ENCODE peak calls at places on chromosome 15, in six cellular contexts. D is H1, N is GM12891, E is GM12878, Z is K562, Y is HepG2. X is an unnamed sample.

GRCh38 chr15:78909791-78910228 is 35.0 kb downstream of the CTSH start:
- DNase-seq in Y (peak; percentile 42), Z (peak; percentile 58), D (peak; percentile 79), N (no peak), E (peak; percentile 26), X (no peak)

GRCh38 chr15:74252291-74253080 is 16.4 kb downstream of the CCDC33 start:
- DNase-seq in Z (no peak), N (no peak), D (no peak), Y (no peak), E (no peak), X (no peak)

GRCh38 chr15:40618023-40618422 is 24.0 kb downstream of the KNL1 start:
- DNase-seq in Z (no peak), D (no peak), N (no peak), E (no peak), Y (no peak), X (no peak)

GRCh38 chr15:75307778-75308390 is 25.2 kb downstream of the GOLGA6D start:
- DNase-seq in D (peak; percentile 88), Z (peak; percentile 74), Y (peak; percentile 58), E (no peak), N (peak; percentile 35), X (no peak)

GRCh38 chr15:86327230-86327865 is 247.7 kb downstream of the AGBL1 start:
- DNase-seq in Z (no peak), D (no peak), E (no peak), N (no peak), Y (no peak), X (no peak)

GRCh38 chr15:77060560-77060959 is 10.3 kb downstream of the TSPAN3 start:
- DNase-seq in E (no peak), Y (no peak), N (no peak), Z (no peak), D (no peak), X (no peak)

GRCh38 chr15:60679256-60679655 is 200.3 kb upstream of the ICE2 start:
- DNase-seq in Z (no peak), D (no peak), E (no peak), N (no peak), Y (no peak), X (no peak)

GRCh38 chr15:79593119-79593869 is 161.2 kb downstream of the MINAR1 start:
- DNase-seq in Y (peak; percentile 13), N (no peak), D (peak; percentile 38), Z (no peak), E (no peak), X (no peak)

GRCh38 chr15:66865622-66866611 is 163.9 kb downstream of the SMAD6 start:
- DNase-seq in E (peak; percentile 41), Y (no peak), N (peak; percentile 60), D (peak; percentile 45), Z (no peak), X (peak; percentile 54)

GRCh38 chr15:37813306-37813705 is 121.1 kb upstream of the TMCO5A start:
- DNase-seq in Y (no peak), Z (no peak), E (no peak), D (no peak), N (no peak), X (no peak)

GRCh38 chr15:26081758-26082068 is 218.6 kb upstream of the ATP10A start:
- DNase-seq in Y (peak; percentile 2), Z (no peak), E (no peak), D (no peak), N (no peak), X (no peak)

GRCh38 chr15:75153084-75153483 is 48.6 kb upstream of the C15orf39 start:
- DNase-seq in Y (peak; percentile 82), Z (peak; percentile 92), D (no peak), E (no peak), N (peak; percentile 49), X (no peak)

GRCh38 chr15:35999211-35999610 is 453.2 kb upstream of the DPH6 start:
- DNase-seq in E (no peak), D (no peak), Y (no peak), N (no peak), Z (no peak), X (no peak)

GRCh38 chr15:94070341-94071275 is 160.8 kb upstream of the MCTP2 start:
- DNase-seq in Y (no peak), Z (no peak), D (peak; percentile 44), E (no peak), N (no peak), X (no peak)

GRCh38 chr15:37824717-37825382 is 109.6 kb upstream of the TMCO5A start:
- DNase-seq in E (no peak), D (no peak), Z (peak; percentile 7), N (no peak), Y (peak; percentile 2), X (no peak)

GRCh38 chr15:74540135-74540760 is 772 bp upstream of the ARID3B start:
- DNase-seq in Z (peak; percentile 22), Y (peak; percentile 38), E (no peak), D (no peak), N (no peak), X (no peak)

GRCh38 chr15:29636921-29637320 is 185.3 kb downstream of the TJP1 start:
- DNase-seq in Z (no peak), Y (no peak), E (no peak), D (no peak), N (no peak), X (no peak)

GRCh38 chr15:97995881-97996603 is 35.5 kb downstream of the ARRDC4 start:
- DNase-seq in Y (no peak), N (no peak), D (peak; percentile 49), E (no peak), Z (peak; percentile 18), X (no peak)

GRCh38 chr15:73127302-73127936 is 75.2 kb downstream of the NEO1 start:
- DNase-seq in Z (peak; percentile 47), N (no peak), D (peak; percentile 55), Y (peak; percentile 33), E (peak; percentile 7), X (no peak)

GRCh38 chr15:50330921-50331320 is 24.1 kb downstream of the GABPB1 start:
- DNase-seq in D (no peak), Z (no peak), Y (no peak), N (no peak), E (no peak), X (no peak)

DNA sequence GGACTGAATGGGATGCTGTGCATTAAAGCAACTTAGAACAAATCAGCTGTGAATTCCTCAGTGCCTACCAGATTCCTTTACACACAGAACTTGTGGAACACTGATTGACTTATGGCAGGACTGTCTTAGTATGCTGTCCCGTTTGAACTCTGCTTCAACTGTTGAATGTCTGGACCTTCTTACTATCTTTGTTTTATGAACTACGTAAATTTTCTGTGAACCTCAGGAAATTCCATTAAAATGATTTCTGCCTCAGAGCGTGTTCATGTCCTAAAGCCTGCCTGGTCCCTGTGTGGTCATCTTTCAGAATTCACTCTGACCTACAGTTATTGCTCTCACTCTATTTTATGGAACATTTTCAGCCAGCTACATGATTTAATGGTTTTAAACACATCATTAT is 29.4 kb upstream of the FBN1 start:
- DNase-seq in Z (no peak), E (no peak), N (no peak), D (no peak), Y (no peak), X (no peak)
- TF ChIP-seq TAF1 in Z (no peak), E (no peak), N (no peak), D (no peak), Y (no peak), X (no peak)

GRCh38 chr15:93046721-93047120 is 42.3 kb downstream of the RGMA start:
- DNase-seq in E (no peak), N (no peak), D (no peak), Y (no peak), Z (no peak), X (no peak)
- TF ChIP-seq POLR2A in E (no peak), N (no peak), D (no peak), Y (no peak), Z (no peak), X (no peak)

GRCh38 chr15:39432007-39432406 is 148.9 kb upstream of the THBS1 start:
- DNase-seq in Y (no peak), E (no peak), D (no peak), Z (no peak), N (no peak), X (no peak)
- TF ChIP-seq POLR2AphosphoS5 in Y (no peak), E (no peak), D (no peak), Z (no peak), N (no peak), X (no peak)

GRCh38 chr15:90121086-90121485 is 18.8 kb upstream of the IDH2 start:
- DNase-seq in E (no peak), D (no peak), N (no peak), Y (no peak), Z (no peak), X (no peak)
- TF ChIP-seq TAF1 in E (no peak), D (no peak), N (no peak), Y (no peak), Z (no peak), X (no peak)

GRCh38 chr15:44275431-44275830 is 13.1 kb upstream of the GOLM2 start:
- DNase-seq in N (no peak), E (no peak), Z (no peak), D (no peak), Y (no peak), X (no peak)
- TF ChIP-seq POLR2A in N (no peak), E (no peak), Z (no peak), D (no peak), Y (no peak), X (no peak)

GRCh38 chr15:69515508-69516290 is 63.1 kb downstream of the RPLP1 start:
- DNase-seq in E (no peak), Z (no peak), Y (no peak), N (no peak), D (no peak), X (no peak)
- TF ChIP-seq POLR2AphosphoS5 in E (no peak), Z (no peak), Y (no peak), N (no peak), D (no peak), X (no peak)

DNA sequence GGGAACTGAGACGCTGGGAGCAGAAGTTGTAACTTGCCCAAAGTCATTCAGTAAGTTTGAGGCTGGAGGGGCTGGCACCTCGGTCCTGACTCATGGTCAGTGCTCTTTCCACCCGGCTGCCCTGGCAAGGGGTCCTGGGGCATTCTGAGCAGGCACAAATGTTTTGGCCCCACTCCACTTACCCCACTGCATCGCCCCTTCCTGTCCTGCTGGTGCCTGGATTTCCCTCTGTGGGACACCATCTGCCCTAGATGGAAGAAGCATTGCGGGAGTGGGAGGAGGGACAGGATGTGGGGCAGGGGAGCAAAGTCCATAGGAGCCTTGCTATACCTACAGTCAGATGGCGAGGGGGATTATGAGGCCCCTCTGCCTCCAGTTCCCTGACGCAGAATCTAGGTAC is 4.5 kb downstream of the CORO2B start:
- DNase-seq in Z (no peak), D (no peak), Y (peak; percentile 17), E (no peak), N (no peak), X (no peak)
- TF ChIP-seq TAF1 in Z (no peak), D (no peak), Y (no peak), E (no peak), N (no peak), X (no peak)

DNA sequence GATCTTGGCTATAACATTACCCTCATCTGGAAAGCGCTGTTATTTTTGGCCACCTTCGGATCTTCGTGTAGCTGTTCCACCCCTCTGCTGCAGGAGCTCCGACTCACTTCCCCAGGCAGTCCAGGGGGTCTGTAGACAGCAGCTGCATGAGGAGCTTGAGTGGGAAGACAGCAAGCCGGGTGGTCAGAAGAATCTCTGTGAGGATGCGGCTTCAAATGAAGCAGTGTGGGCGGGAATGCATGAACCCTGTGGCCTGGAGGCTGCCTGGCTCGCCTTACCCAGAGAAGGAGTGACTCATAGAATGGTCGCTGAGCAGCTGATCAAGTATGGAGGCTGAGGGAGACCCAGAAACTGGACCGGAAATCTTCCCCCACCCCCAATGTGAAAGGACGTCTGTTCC is 45.2 kb upstream of the NR2F2 start:
- DNase-seq in N (no peak), Y (no peak), D (no peak), Z (peak; percentile 28), E (no peak), X (no peak)
- TF ChIP-seq POLR2A in N (no peak), Y (no peak), D (no peak), Z (no peak), E (no peak), X (no peak)

GRCh38 chr15:63599401-63600000 is 2.3 kb downstream of the FBXL22 start:
- DNase-seq in E (no peak), N (peak; percentile 29), Z (no peak), Y (peak; percentile 34), D (peak; percentile 74), X (no peak)
- TF ChIP-seq POLR2AphosphoS5 in E (no peak), N (no peak), Z (no peak), Y (no peak), D (no peak), X (no peak)

X was measured in GM12892.